ENCODE peak calls at places on chromosomes 2 and 18, in seven cellular contexts. T is GM12865, U is fibroblast of lung, M is left lung, B is breast epithelium, S is nephron progenitor cell, X is AG10803. J is an unnamed sample.
A peak's percentile ranks its signal among the peaks of the same experiment; 100 is the strongest.

GRCh38 chr18:34909637-34910364 is 131.4 kb upstream of the MAPRE2 start:
- DNase-seq in B (no peak), T (peak; percentile 5), U (peak; percentile 42), S (no peak), X (peak; percentile 6), M (no peak), J (no peak)

GRCh38 chr2:241898681-241899270 is 29.2 kb downstream of the RTP5 start:
- DNase-seq in U (no peak), X (no peak), T (no peak), M (no peak), B (no peak), S (no peak), J (no peak)

GRCh38 chr2:235170536-235171510 is 219.0 kb downstream of the SH3BP4 start:
- DNase-seq in S (peak; percentile 13), T (no peak), U (peak; percentile 28), M (no peak), B (no peak), X (peak; percentile 90), J (peak; percentile 22)

GRCh38 chr2:37780097-37780676 is 108.7 kb upstream of the CDC42EP3 start:
- DNase-seq in T (no peak), S (no peak), X (peak; percentile 41), U (no peak), B (no peak), M (no peak), J (no peak)

GRCh38 chr2:18932864-18933263 is 343.5 kb upstream of the NT5C1B start:
- DNase-seq in M (no peak), U (no peak), T (no peak), X (peak; percentile 37), S (no peak), B (no peak), J (no peak)

GRCh38 chr2:158575051-158575635 is 118.4 kb downstream of the PKP4 start:
- DNase-seq in X (peak; percentile 69), S (no peak), T (no peak), U (no peak), B (no peak), M (no peak), J (no peak)

GRCh38 chr18:78722391-78722790 is 257.2 kb upstream of the SALL3 start:
- DNase-seq in B (no peak), S (no peak), X (no peak), T (no peak), U (no peak), M (no peak), J (no peak)

GRCh38 chr2:9629222-9630000 is 1.4 kb downstream of the YWHAQ start:
- DNase-seq in X (peak; percentile 54), S (no peak), B (no peak), M (no peak), T (peak; percentile 24), U (peak; percentile 58), J (no peak)

GRCh38 chr2:227366861-227367800 is 12.0 kb downstream of the TM4SF20 start:
- DNase-seq in X (peak; percentile 92), S (no peak), M (no peak), U (peak; percentile 90), T (no peak), B (no peak), J (no peak)

GRCh38 chr18:51578403-51578980 is 381.0 kb upstream of the MEX3C start:
- DNase-seq in B (no peak), X (no peak), S (no peak), T (no peak), M (no peak), U (no peak), J (no peak)

GRCh38 chr2:178530625-178531142 is 50.4 kb downstream of the PLEKHA3 start:
- DNase-seq in T (peak; percentile 95), U (no peak), B (no peak), X (no peak), M (no peak), S (no peak), J (no peak)

GRCh38 chr2:33134764-33135560 is 188.2 kb downstream of the LTBP1 start:
- DNase-seq in B (no peak), M (no peak), U (no peak), S (no peak), X (peak; percentile 38), T (no peak), J (no peak)

GRCh38 chr2:172253190-172254052 is 150.7 kb upstream of the DLX2 start:
- DNase-seq in S (no peak), M (peak; percentile 46), X (peak; percentile 100), B (peak; percentile 69), T (peak; percentile 9), U (peak; percentile 100), J (no peak)

GRCh38 chr2:236671820-236672520 is 102.3 kb downstream of the ACKR3 start:
- DNase-seq in S (no peak), B (no peak), X (no peak), T (no peak), M (no peak), U (no peak), J (no peak)

GRCh38 chr18:3323900-3324299 is 62.0 kb downstream of the MYL12B start:
- DNase-seq in U (peak; percentile 32), S (no peak), B (no peak), M (no peak), T (peak; percentile 13), X (no peak), J (no peak)

GRCh38 chr2:134432438-134432883 is 178.6 kb downstream of the MGAT5 start:
- DNase-seq in B (no peak), T (no peak), U (no peak), M (no peak), X (no peak), S (no peak), J (no peak)

GRCh38 chr2:160657206-160657605 is 163.6 kb upstream of the RBMS1 start:
- DNase-seq in M (no peak), B (no peak), S (no peak), U (peak; percentile 31), T (no peak), X (peak; percentile 52), J (no peak)

GRCh38 chr2:155825876-155826275 is 506.6 kb downstream of the NR4A2 start:
- DNase-seq in M (no peak), U (no peak), B (no peak), S (no peak), X (no peak), T (no peak), J (no peak)

GRCh38 chr18:49967171-49967570 is 153.8 kb upstream of the ACAA2 start:
- DNase-seq in U (no peak), S (no peak), X (no peak), T (no peak), M (no peak), B (no peak), J (no peak)

GRCh38 chr2:74250189-74250631 is 51.8 kb downstream of the MTHFD2 start:
- DNase-seq in X (peak; percentile 36), U (peak; percentile 49), B (no peak), T (peak; percentile 74), S (peak; percentile 58), M (peak; percentile 40), J (peak; percentile 43)

GRCh38 chr2:222548997-222549396 is 106.9 kb downstream of the FARSB start:
- DNase-seq in M (no peak), S (no peak), X (peak; percentile 18), T (no peak), B (no peak), U (no peak), J (peak; percentile 18)

GRCh38 chr2:170002096-170002495 is 174.8 kb downstream of the UBR3 start:
- DNase-seq in M (no peak), U (no peak), S (no peak), T (no peak), B (no peak), X (no peak), J (no peak)

GRCh38 chr18:23115683-23116096 is 19.6 kb upstream of the CABLES1 start:
- DNase-seq in U (peak; percentile 99), B (peak; percentile 43), M (no peak), S (no peak), T (no peak), X (peak; percentile 98), J (no peak)

GRCh38 chr2:169512525-169512924 is 3.0 kb downstream of the KLHL41 start:
- DNase-seq in T (no peak), U (peak; percentile 34), X (no peak), M (no peak), S (no peak), B (no peak), J (no peak)

GRCh38 chr18:47870605-47871004 is 59.9 kb downstream of the SMAD2 start:
- DNase-seq in U (no peak), B (no peak), T (no peak), S (no peak), X (no peak), M (no peak), J (no peak)

GRCh38 chr2:232772540-232772939 is 3.8 kb downstream of the KCNJ13 start:
- DNase-seq in X (no peak), M (no peak), S (no peak), U (no peak), B (no peak), T (peak; percentile 72), J (no peak)

GRCh38 chr2:200306969-200307811 is 697 bp downstream of the SPATS2L start:
- DNase-seq in B (no peak), U (peak; percentile 30), T (peak; percentile 71), X (peak; percentile 53), S (peak; percentile 65), M (peak; percentile 38), J (peak; percentile 35)

DNA sequence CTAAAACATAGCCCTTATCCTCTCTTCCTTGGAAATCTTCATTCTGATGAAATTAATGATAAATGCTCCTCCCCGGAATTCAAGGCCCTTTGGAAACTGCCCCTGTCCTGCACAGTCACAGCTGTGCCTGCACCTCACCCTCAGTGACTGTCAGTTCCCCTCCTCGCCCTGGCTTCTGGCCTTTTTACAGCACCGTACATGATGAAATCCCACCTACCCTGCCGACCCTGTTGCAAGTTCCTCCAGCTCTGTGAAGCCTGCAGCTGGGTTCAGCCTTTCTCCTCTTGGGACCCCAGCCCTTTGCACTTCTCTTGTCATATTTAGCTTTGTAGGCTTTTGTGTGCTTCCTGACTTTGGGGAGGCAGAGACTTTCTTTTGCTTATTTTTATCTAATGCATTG is 48.5 kb downstream of the DCDC2C start:
- DNase-seq in S (no peak), U (no peak), X (no peak), T (no peak), B (no peak), M (no peak), J (no peak)
- TF ChIP-seq CTCF in S (no peak), U (no peak), X (no peak), T (no peak), B (no peak), M (no peak), J (no peak)

GRCh38 chr2:210224660-210225460 is at the start of gene ACADL:
- DNase-seq in T (no peak), M (peak; percentile 71), X (peak; percentile 15), S (peak; percentile 76), U (peak; percentile 14), B (no peak), J (peak; percentile 40)
- TF ChIP-seq CTCF in T (no peak), M (no peak), X (no peak), S (no peak), U (no peak), B (no peak), J (no peak)

GRCh38 chr18:58231930-58232329 is 187.9 kb downstream of the NEDD4L start:
- DNase-seq in T (no peak), M (no peak), B (no peak), X (no peak), U (no peak), S (no peak), J (no peak)
- TF ChIP-seq CTCF in T (peak; percentile 22), M (no peak), B (no peak), X (peak; percentile 50), U (no peak), S (no peak), J (peak; percentile 52)

DNA sequence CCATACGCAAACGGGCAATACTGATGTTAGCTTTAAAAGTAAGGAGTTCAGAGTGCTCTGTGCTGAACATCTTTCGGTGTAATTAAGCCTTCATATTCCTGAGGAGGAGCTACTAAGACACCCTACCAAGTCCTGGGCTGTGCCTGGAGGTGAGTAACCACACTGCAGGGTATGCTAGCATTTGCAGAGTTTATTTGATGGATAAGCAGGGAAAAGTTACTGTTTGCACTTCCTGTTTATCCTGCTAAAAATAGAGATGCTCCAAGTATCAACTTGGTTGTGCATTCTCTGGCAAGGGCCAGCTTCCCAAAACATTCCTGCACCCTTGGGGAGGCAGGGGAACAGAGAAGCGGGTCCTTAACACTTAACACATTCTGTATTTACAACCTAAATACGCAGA is 49.8 kb downstream of the PARD6G start:
- DNase-seq in U (no peak), M (no peak), S (no peak), T (no peak), B (no peak), X (peak; percentile 2), J (no peak)
- TF ChIP-seq CTCF in U (no peak), M (no peak), S (no peak), T (no peak), B (no peak), X (no peak), J (no peak)